ENCODE peak calls at places on chromosomes 7 and 10, in four cellular contexts. A is psoas muscle, W is OCI-LY7, Y is uterus. L is an unnamed sample. For H3K4me1, the result is how much of the 10 kb centered on the place peaks cover.

GRCh38 chr10:526651-527312 is 162.7 kb downstream of the DIP2C start:
- DNase-seq in Y (no peak), A (no peak), W (peak), L (no peak)

GRCh38 chr7:54330216-54330800 is 211.9 kb upstream of the VSTM2A start:
- DNase-seq in Y (no peak), A (no peak), W (no peak), L (no peak)

GRCh38 chr10:55813451-55814170 is 547.4 kb downstream of the ZWINT start:
- DNase-seq in Y (no peak), W (no peak), A (no peak), L (no peak)

GRCh38 chr10:69409968-69410367 is 6.8 kb downstream of the TACR2 start:
- DNase-seq in Y (no peak), A (no peak), W (peak), L (no peak)

GRCh38 chr10:4790922-4791321 is 35.1 kb upstream of the AKR1E2 start:
- DNase-seq in W (no peak), Y (no peak), A (no peak), L (no peak)

GRCh38 chr7:150450491-150450992 is at the start of gene GIMAP8:
- DNase-seq in W (no peak), A (peak), Y (no peak), L (peak)

GRCh38 chr7:141646826-141647480 is 55.0 kb downstream of the DENND11 start:
- DNase-seq in Y (no peak), W (no peak), A (no peak), L (no peak)

GRCh38 chr10:29806350-29806788 is 171.6 kb upstream of the SVIL start:
- DNase-seq in W (no peak), Y (no peak), A (no peak), L (no peak)

GRCh38 chr10:45040921-45041320 is 40.2 kb downstream of the ZNF22 start:
- DNase-seq in Y (no peak), W (no peak), A (no peak), L (no peak)

GRCh38 chr10:22429146-22429545 is 83.8 kb downstream of the SPAG6 start:
- DNase-seq in A (no peak), W (no peak), Y (no peak), L (no peak)

GRCh38 chr7:1950623-1951523 is 280.8 kb downstream of the ELFN1 start:
- DNase-seq in Y (no peak), A (peak), W (no peak), L (peak)

GRCh38 chr7:121279060-121279620 is 49.7 kb upstream of the WNT16 start:
- DNase-seq in A (no peak), Y (no peak), W (no peak), L (no peak)

GRCh38 chr10:26441491-26442214 is 3.5 kb downstream of the APBB1IP start:
- DNase-seq in A (no peak), W (peak), Y (no peak), L (no peak)

GRCh38 chr10:60536529-60537114 is 146.9 kb upstream of the ANK3 start:
- DNase-seq in A (no peak), W (no peak), Y (no peak), L (no peak)

GRCh38 chr10:130396044-130396443 is 259.9 kb downstream of the GLRX3 start:
- DNase-seq in Y (no peak), A (no peak), W (no peak), L (no peak)

GRCh38 chr7:117445206-117445605 is 17.9 kb upstream of the ASZ1 start:
- DNase-seq in Y (no peak), A (no peak), W (no peak), L (no peak)

GRCh38 chr10:76868088-76868949 is 769.3 kb downstream of the KCNMA1 start:
- DNase-seq in W (no peak), Y (no peak), A (no peak), L (no peak)

GRCh38 chr7:30062587-30062986 is 34.4 kb downstream of the PLEKHA8 start:
- DNase-seq in W (peak), Y (no peak), A (no peak), L (no peak)

GRCh38 chr10:43105119-43105792 is 28.4 kb downstream of the RET start:
- DNase-seq in A (peak), W (peak), Y (peak), L (peak)

GRCh38 chr10:77085344-77085743 is 552.3 kb downstream of the KCNMA1 start:
- DNase-seq in A (no peak), Y (no peak), W (no peak), L (no peak)

GRCh38 chr10:86104156-86104555 is 262.4 kb downstream of the GRID1 start:
- DNase-seq in Y (no peak), A (no peak), W (no peak), L (peak)

GRCh38 chr7:29044529-29044928 is 86.4 kb upstream of the TRIL start:
- DNase-seq in W (no peak), Y (no peak), A (no peak), L (no peak)

GRCh38 chr10:72063703-72064391 is 24.5 kb downstream of the SPOCK2 start:
- DNase-seq in A (peak), Y (no peak), W (no peak), L (no peak)

GRCh38 chr7:134962270-134962669 is 24.0 kb upstream of the AGBL3 start:
- DNase-seq in W (no peak), Y (no peak), A (no peak), L (no peak)

GRCh38 chr7:110698576-110698975 is 392.4 kb upstream of the LRRN3 start:
- DNase-seq in A (no peak), W (no peak), Y (no peak), L (no peak)

GRCh38 chr10:15472008-15472407 is 100.9 kb upstream of the FAM171A1 start:
- DNase-seq in W (no peak), Y (no peak), A (no peak), L (no peak)

GRCh38 chr10:69958232-69958902 is 94.3 kb upstream of the MACROH2A2 start:
- DNase-seq in A (no peak), W (peak), Y (no peak), L (no peak)

GRCh38 chr10:27529010-27529783 is 25.1 kb downstream of the RAB18 start:
- DNase-seq in A (no peak), Y (no peak), W (no peak), L (no peak)

GRCh38 chr7:42858570-42858969 is 53.3 kb downstream of the C7orf25 start:
- DNase-seq in Y (no peak), W (no peak), A (no peak), L (no peak)

GRCh38 chr7:16801111-16801542 is 3.7 kb downstream of the AGR2 start:
- DNase-seq in A (no peak), Y (no peak), W (peak), L (no peak)

GRCh38 chr7:137880432-137880831 is 33.7 kb upstream of the DGKI start:
- DNase-seq in Y (peak), A (no peak), W (no peak), L (no peak)

GRCh38 chr7:135731131-135731530 is 3.1 kb upstream of the SLC13A4 start:
- DNase-seq in W (no peak), Y (no peak), A (no peak), L (no peak)

GRCh38 chr7:96901822-96902412 is 103.4 kb upstream of the DLX6 start:
- DNase-seq in Y (no peak), A (no peak), W (no peak), L (no peak)

GRCh38 chr10:14712991-14713422 is 61.7 kb downstream of the FAM107B start:
- DNase-seq in W (no peak), A (no peak), Y (no peak), L (no peak)

DNA sequence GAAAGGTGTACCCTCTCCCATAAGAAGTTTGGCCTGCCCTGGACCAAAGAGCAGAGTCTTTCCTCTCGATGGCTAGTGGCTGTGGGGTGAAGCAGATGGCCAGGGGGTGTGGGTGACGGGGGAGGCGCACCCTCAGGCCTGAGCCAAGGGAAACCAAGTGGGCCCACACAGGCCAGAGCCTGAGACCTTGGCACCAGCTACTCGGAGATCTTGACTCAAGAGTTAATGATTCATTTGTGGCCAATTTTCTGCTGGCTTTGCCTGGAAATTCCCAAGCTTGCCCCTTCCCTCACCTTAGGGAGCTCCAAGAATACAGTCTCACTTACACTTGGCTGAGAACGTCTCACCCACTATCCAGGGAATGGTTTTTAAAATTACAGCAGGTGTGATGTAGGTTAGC is 42.7 kb downstream of the ZMIZ1 start:
- DNase-seq in A (no peak), W (no peak), Y (no peak), L (no peak)
- H3K4me1 ChIP-seq in A (half or more), W (under half), Y (under half), L (under half)

GRCh38 chr10:113937258-113937657 is 82.8 kb downstream of the NHLRC2 start:
- DNase-seq in W (no peak), A (no peak), Y (no peak), L (no peak)

GRCh38 chr10:113939212-113939860 is 84.9 kb downstream of the NHLRC2 start:
- DNase-seq in W (no peak), A (no peak), Y (no peak), L (no peak)

GRCh38 chr10:113933894-113934532 is 79.6 kb downstream of the NHLRC2 start:
- DNase-seq in Y (no peak), A (no peak), W (no peak), L (no peak)

GRCh38 chr10:113941140-113941539 is 86.7 kb downstream of the NHLRC2 start:
- DNase-seq in Y (no peak), A (no peak), W (no peak), L (no peak)

DNA sequence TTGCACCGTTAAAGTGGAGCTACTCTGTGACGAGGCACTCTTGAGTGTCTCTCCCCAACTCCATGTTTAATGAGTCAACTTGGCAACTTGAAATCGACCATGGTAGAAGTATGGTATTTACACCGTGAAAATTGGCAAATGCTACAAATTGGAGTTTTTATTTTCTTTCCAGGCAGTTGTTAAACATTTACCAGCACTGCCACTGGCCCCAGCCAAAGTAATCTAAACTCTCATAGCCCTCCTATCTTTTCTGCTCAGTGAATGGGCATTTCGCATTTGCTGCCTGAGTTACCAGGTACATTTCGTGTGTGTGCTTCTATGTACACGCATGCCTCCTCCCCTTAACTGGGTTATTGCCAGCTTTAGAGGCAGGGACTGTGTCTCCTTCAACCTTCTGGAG is 83.3 kb downstream of the NHLRC2 start:
- DNase-seq in W (no peak), A (no peak), Y (no peak), L (no peak)
- H3K27ac ChIP-seq in W (no peak), A (no peak), Y (no peak), L (no peak)

GRCh38 chr10:33252324-33252723 is 82.1 kb downstream of the NRP1 start:
- DNase-seq in A (no peak), Y (no peak), W (no peak), L (no peak)
- H3K4me1 ChIP-seq in A (under half), Y (under half), W (under half), L (under half)

GRCh38 chr10:68106656-68107055 is 2.6 kb upstream of the MYPN start:
- DNase-seq in A (no peak), Y (no peak), W (no peak), L (no peak)
- H3K27ac ChIP-seq in A (peak), Y (no peak), W (no peak), L (no peak)

GRCh38 chr10:96584035-96584434 is 2.8 kb downstream of the TM9SF3 start:
- DNase-seq in W (no peak), A (no peak), Y (no peak), L (no peak)
- H3K4me1 ChIP-seq in W (under half), A (half or more), Y (under half), L (under half)

GRCh38 chr7:50310361-50310760 is 5.8 kb downstream of the IKZF1 start:
- DNase-seq in Y (no peak), W (peak), A (no peak), L (no peak)

GRCh38 chr7:50312589-50313162 is 8.2 kb downstream of the IKZF1 start:
- DNase-seq in A (no peak), W (peak), Y (no peak), L (no peak)

GRCh38 chr7:50309736-50310135 is 5.2 kb downstream of the IKZF1 start:
- DNase-seq in W (peak), A (no peak), Y (no peak), L (no peak)

GRCh38 chr7:50314778-50315177 is 10.3 kb downstream of the IKZF1 start:
- DNase-seq in A (no peak), W (no peak), Y (no peak), L (no peak)

GRCh38 chr7:50312176-50312575 is 7.7 kb downstream of the IKZF1 start:
- DNase-seq in W (peak), A (no peak), Y (no peak), L (no peak)
- H3K27ac ChIP-seq in W (peak), A (no peak), Y (no peak), L (no peak)

DNA sequence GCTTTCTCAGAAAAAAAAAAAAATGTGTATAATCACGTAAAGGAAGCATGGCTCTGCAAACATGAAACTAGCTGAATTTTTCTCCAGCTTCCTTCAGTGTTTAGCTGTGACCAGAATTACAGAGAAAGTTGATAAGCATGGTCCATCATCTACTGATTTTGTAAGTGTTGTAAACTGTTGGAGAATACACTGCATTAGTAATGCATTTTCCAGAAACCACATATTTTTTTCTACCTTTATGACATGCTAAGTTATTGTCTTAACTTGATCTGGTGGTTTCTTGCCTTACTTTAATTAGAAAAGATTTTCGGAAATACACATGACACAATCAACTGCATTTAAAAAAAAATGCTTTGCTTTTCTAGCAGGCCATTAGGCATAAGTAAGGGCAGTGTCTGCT is 135.1 kb downstream of the BICC1 start:
- DNase-seq in A (no peak), Y (no peak), W (no peak), L (no peak)
- H3K4me1 ChIP-seq in A (under half), Y (under half), W (under half), L (under half)

GRCh38 chr7:131574741-131575140 is 18.3 kb upstream of the PODXL start:
- DNase-seq in W (no peak), A (peak), Y (no peak), L (no peak)
- H3K27ac ChIP-seq in W (no peak), A (no peak), Y (no peak), L (no peak)

L was measured in aorta.